ENCODE peak calls at places on chromosomes 4 and X, in ten cellular contexts. A is K562, G is GM12892, Q is tibial nerve, Z is HCT116, B is GM12878, R is NB4, O is ovary, L is A549, P is heart left ventricle. D is an unnamed sample.

GRCh38 chrX:38375888-38376287 is 23.5 kb downstream of the OTC start:
- DNase-seq in R (peak; percentile 38), Q (no peak), A (no peak), P (no peak), G (peak; percentile 3), B (no peak), O (no peak), L (peak; percentile 11), Z (peak; percentile 0), D (no peak)

GRCh38 chr4:186451982-186452381 is 103.4 kb downstream of the MTNR1A start:
- DNase-seq in P (no peak), B (no peak), L (no peak), G (no peak), O (no peak), Z (no peak), Q (no peak), R (no peak), A (no peak), D (no peak)

GRCh38 chrX:21798677-21799219 is 40.7 kb upstream of the MBTPS2 start:
- DNase-seq in G (no peak), L (peak; percentile 20), A (no peak), O (no peak), P (no peak), Q (no peak), R (no peak), Z (peak; percentile 84), B (no peak), D (no peak)

GRCh38 chrX:57227691-57228090 is 58.8 kb upstream of the FAAH2 start:
- DNase-seq in A (no peak), Q (no peak), G (no peak), B (no peak), R (peak; percentile 7), Z (no peak), P (no peak), O (no peak), L (no peak), D (no peak)

GRCh38 chrX:58025979-58026378 is 115.7 kb upstream of the ZXDA start:
- DNase-seq in A (peak; percentile 6), Z (peak; percentile 26), P (no peak), B (no peak), R (peak; percentile 53), G (peak; percentile 0), O (no peak), Q (no peak), L (peak; percentile 44), D (no peak)

GRCh38 chr4:150136036-150136435 is 57.8 kb downstream of the DCLK2 start:
- DNase-seq in O (no peak), A (no peak), L (no peak), B (no peak), Z (no peak), G (no peak), P (no peak), R (no peak), Q (no peak), D (no peak)

GRCh38 chr4:81131563-81131962 is 83.5 kb downstream of the PRKG2 start:
- DNase-seq in O (no peak), Z (no peak), A (no peak), R (no peak), Q (no peak), P (no peak), B (no peak), G (no peak), L (no peak), D (no peak)

GRCh38 chr4:76430519-76431388 is 4.3 kb upstream of the SHROOM3 start:
- DNase-seq in Z (peak; percentile 50), Q (no peak), G (no peak), B (no peak), O (no peak), P (no peak), A (no peak), L (peak; percentile 33), R (peak; percentile 64), D (no peak)

GRCh38 chr4:40621229-40621591 is 8.5 kb downstream of the RBM47 start:
- DNase-seq in Z (no peak), Q (no peak), R (no peak), O (no peak), L (no peak), G (no peak), P (no peak), B (peak; percentile 72), A (no peak), D (no peak)

GRCh38 chr4:74874785-74875367 is 58.0 kb upstream of the PARM1 start:
- DNase-seq in A (peak; percentile 65), Z (peak; percentile 73), R (peak; percentile 71), O (no peak), B (peak; percentile 20), P (no peak), L (peak; percentile 75), Q (no peak), G (no peak), D (peak; percentile 28)

GRCh38 chrX:71859637-71860036 is 51.0 kb upstream of the NHSL2 start:
- DNase-seq in G (no peak), Q (no peak), R (peak; percentile 36), L (peak; percentile 43), B (no peak), Z (peak; percentile 6), P (no peak), A (no peak), O (no peak), D (no peak)

GRCh38 chr4:40227284-40227683 is 30.5 kb downstream of the RHOH start:
- DNase-seq in A (no peak), Q (no peak), R (peak; percentile 60), L (no peak), Z (no peak), G (no peak), B (peak; percentile 77), O (no peak), P (no peak), D (no peak)

GRCh38 chr4:121863787-121864186 is 6.5 kb downstream of the BBS7 start:
- DNase-seq in Z (no peak), G (no peak), B (no peak), Q (no peak), P (no peak), L (no peak), O (no peak), A (no peak), R (no peak), D (no peak)

GRCh38 chrX:7086384-7086783 is 61.1 kb upstream of the STS start:
- DNase-seq in L (no peak), A (no peak), Q (no peak), Z (no peak), P (no peak), B (no peak), R (peak; percentile 48), O (no peak), G (no peak), D (no peak)

GRCh38 chr4:26782830-26783202 is 77.8 kb upstream of the STIM2 start:
- DNase-seq in G (no peak), Z (no peak), R (no peak), A (no peak), B (no peak), L (no peak), O (no peak), P (no peak), Q (no peak), D (no peak)

GRCh38 chr4:69831646-69832325 is 28.2 kb downstream of the SULT1E1 start:
- DNase-seq in L (no peak), R (peak; percentile 67), Q (no peak), P (peak; percentile 31), A (no peak), O (no peak), Z (no peak), B (peak; percentile 59), G (peak; percentile 1), D (no peak)
- TF ChIP-seq POLR2A in L (no peak), R (no peak), Q (no peak), P (no peak), A (no peak), O (no peak), Z (no peak), B (peak; percentile 55), G (no peak), D (no peak)

GRCh38 chr4:31199644-31200043 is 479.5 kb downstream of the PCDH7 start:
- DNase-seq in P (no peak), Q (no peak), Z (no peak), B (no peak), A (no peak), L (no peak), R (no peak), O (no peak), G (no peak), D (no peak)
- TF ChIP-seq POLR2A in P (no peak), Q (no peak), Z (no peak), B (no peak), A (no peak), L (no peak), R (no peak), O (no peak), G (no peak), D (no peak)

DNA sequence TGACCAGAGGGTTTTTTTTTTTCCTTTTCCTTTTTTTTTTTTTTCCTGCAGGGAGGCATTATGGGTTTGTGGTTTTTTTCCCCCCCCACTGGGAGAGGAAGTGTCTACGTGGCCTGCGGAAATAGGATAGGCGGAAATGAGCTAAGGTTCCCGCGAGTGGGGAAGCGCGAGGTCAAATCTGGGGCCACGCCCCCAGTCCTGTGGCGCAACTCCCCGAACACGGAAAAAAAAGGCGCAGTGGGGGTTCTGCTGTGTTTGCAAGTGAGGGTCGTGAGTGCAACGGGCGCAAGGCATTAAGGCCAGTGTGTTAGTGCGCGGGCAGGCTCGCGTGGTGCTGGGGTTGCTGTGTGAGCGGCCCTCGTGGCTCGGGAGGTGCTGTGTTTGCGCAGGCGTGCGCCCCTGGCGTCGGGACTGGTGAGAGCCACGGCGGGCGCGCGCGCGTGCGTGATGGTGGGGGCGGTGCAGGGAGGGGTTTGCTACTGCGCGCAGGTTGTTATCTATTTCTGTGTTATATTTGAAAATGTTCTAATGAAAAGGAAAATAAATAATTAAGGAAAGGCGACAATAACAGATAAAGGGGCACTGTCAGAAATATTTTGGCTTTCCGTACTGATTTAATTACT is 685 bp upstream of the MORF4L2 start:
- DNase-seq in A (peak; percentile 77), R (peak; percentile 83), Q (peak; percentile 86), G (peak; percentile 36), L (peak; percentile 86), Z (peak; percentile 45), B (no peak), P (peak; percentile 91), O (peak; percentile 89), D (peak; percentile 83)
- TF ChIP-seq POLR2A in A (peak; percentile 47), R (peak; percentile 42), Q (peak; percentile 51), G (peak; percentile 71), L (peak; percentile 63), Z (no peak), B (peak; percentile 90), P (peak; percentile 40), O (peak; percentile 53), D (no peak)

DNA sequence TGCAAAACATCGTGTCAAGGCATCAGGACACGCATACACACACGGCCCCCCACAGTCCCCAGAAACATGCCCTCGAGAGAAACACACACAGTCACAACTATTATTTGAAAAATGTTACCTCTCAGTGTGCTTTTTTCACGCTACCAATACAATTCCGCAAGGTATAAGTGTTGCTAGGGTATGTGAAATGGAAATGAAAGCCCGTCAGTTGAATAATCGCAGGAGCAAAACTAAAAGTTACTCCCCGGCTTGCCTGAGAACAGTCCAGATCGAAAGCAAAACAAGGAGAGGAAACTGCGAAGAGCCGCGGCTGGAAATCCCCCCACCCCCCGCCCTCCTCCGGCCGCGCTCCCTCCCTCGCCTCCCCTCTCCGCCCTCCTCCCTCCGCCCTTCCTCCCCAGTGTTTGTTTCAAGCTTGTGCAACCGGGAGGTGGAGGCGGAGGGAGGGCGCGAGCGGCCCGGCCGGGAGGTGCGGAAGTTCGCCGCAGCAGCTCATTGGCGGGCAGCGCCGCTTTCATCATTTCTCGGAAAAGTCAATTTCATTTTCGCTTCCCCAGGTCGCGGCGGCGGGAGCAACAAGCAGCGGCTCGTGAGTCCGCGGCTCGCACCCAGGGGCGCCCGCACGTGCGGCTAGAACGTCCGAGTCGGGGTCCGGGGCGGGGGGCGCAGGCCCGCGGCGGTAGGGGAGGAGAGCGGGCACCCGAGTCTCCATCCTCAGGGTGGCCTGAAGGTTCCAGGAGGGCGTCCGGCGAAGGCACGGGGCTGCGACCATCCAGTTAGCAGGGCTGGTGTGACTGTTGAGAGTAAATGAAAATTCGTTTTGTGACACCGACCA is at the start of gene IRF2:
- DNase-seq in Z (peak; percentile 71), P (peak; percentile 98), L (peak; percentile 93), Q (peak; percentile 91), A (peak; percentile 94), O (peak; percentile 97), R (peak; percentile 99), B (peak; percentile 93), G (peak; percentile 88), D (peak; percentile 99)
- TF ChIP-seq POLR2A in Z (no peak), P (peak; percentile 94), L (no peak), Q (peak; percentile 93), A (peak; percentile 91), O (peak; percentile 97), R (peak; percentile 70), B (peak; percentile 87), G (peak; percentile 65), D (no peak)

D was measured in lower leg skin.